ENCODE peak calls at places on chromosomes 1 and 21, in five cellular contexts. J is GM12878, U is K562, G is H1, X is HepG2. B is an unnamed sample.

GRCh38 chr21:35232545-35233176 is 183.6 kb upstream of the RUNX1 start:
- DNase-seq in J (no peak), U (peak; percentile 25), G (no peak), X (peak; percentile 31), B (no peak)

GRCh38 chr21:43811262-43812105 is 22.1 kb downstream of the RRP1 start:
- DNase-seq in J (no peak), U (no peak), G (no peak), X (no peak), B (no peak)

GRCh38 chr1:152796421-152796820 is at the start of gene LCE1D:
- DNase-seq in J (no peak), U (no peak), G (no peak), X (no peak), B (no peak)

GRCh38 chr21:43600642-43601397 is 58.5 kb downstream of the HSF2BP start:
- DNase-seq in J (no peak), U (no peak), G (no peak), X (no peak), B (peak; percentile 39)

GRCh38 chr1:195979646-195980045 is 628.6 kb downstream of the KCNT2 start:
- DNase-seq in J (no peak), U (no peak), G (no peak), X (no peak), B (no peak)

GRCh38 chr1:91900538-91900937 is 14.6 kb upstream of the TGFBR3 start:
- DNase-seq in J (no peak), U (no peak), G (no peak), X (peak; percentile 29), B (no peak)

GRCh38 chr1:85911742-85912141 is 203.5 kb upstream of the ZNHIT6 start:
- DNase-seq in J (no peak), U (no peak), G (no peak), X (no peak), B (no peak)

GRCh38 chr1:42822833-42823392 is 5.7 kb upstream of the SVBP start:
- DNase-seq in J (no peak), U (no peak), G (no peak), X (no peak), B (peak; percentile 43)

GRCh38 chr1:179302076-179302475 is 8.5 kb downstream of the SOAT1 start:
- DNase-seq in J (no peak), U (no peak), G (no peak), X (no peak), B (no peak)

GRCh38 chr1:54716299-54717047 is 812 bp downstream of the TTC4 start:
- DNase-seq in J (peak; percentile 5), U (peak; percentile 41), G (no peak), X (no peak), B (no peak)

GRCh38 chr1:162319510-162320160 is 57.0 kb downstream of the SPATA46 start:
- DNase-seq in J (no peak), U (no peak), G (no peak), X (no peak), B (no peak)

GRCh38 chr1:85550784-85551516 is 29.6 kb upstream of the CCN1 start:
- DNase-seq in J (no peak), U (no peak), G (no peak), X (no peak), B (no peak)

GRCh38 chr1:61844006-61844405 is 101.7 kb downstream of the PATJ start:
- DNase-seq in J (no peak), U (no peak), G (no peak), X (no peak), B (no peak)

GRCh38 chr1:61839702-61840101 is 97.4 kb downstream of the PATJ start:
- DNase-seq in J (no peak), U (no peak), G (no peak), X (no peak), B (no peak)

GRCh38 chr1:61842863-61843514 is 100.7 kb downstream of the PATJ start:
- DNase-seq in J (no peak), U (no peak), G (no peak), X (no peak), B (no peak)
- TF ChIP-seq CTCF in J (peak; percentile 5), U (no peak), G (peak; percentile 14), X (peak; percentile 35), B (peak; percentile 37)

DNA sequence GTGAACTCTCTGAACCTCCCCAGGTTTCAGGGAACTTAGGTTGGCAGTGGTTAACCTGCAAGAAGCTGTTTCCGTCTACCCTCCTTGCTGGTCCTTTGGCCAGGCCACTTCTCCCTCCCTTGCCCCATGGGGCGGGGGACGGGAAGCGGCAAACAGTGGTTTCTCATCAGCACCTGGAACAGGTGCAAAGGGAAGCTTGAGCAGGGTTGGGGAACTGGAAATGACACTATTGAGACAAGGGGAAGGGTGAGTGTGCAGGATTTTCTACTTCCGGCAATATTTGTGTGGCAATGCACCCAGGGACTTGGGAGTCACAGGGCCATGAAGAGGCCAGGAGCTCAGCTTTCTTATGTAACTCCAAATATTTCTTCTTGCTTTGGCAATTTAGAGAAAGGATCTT is 29.1 kb upstream of the SARS1 start:
- DNase-seq in J (no peak), U (no peak), G (no peak), X (no peak), B (no peak)
- TF ChIP-seq RFX5 in J (no peak), U (no peak), G (no peak), X (no peak), B (no peak)

DNA sequence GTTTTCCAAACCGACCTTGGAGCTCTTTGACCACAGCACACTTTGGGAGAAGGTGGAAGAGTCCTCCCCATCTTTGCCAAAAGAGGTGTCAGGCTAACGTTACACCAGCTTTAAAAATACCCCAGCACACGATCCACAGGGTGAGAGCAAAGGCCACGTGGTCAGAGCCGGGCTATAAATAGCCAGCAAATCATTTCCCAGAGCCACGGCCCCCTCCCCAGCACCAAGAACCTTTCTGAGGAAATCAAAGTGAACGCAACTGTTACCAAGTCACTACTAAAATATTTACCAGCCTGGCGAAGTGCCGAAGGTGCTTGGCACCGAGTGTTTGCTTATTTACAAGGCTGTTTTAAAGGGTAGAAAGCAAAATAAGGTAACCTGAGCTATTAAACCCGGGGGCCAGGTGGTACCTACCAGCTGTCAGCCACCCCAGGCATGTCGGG is 72.4 kb downstream of the CASZ1 start:
- DNase-seq in J (no peak), U (no peak), G (no peak), X (no peak), B (no peak)
- TF ChIP-seq SIN3A in J (no peak), U (no peak), G (no peak), X (no peak), B (no peak)

GRCh38 chr1:228004331-228004871 is 2.4 kb upstream of the WNT3A start:
- DNase-seq in J (no peak), U (peak; percentile 63), G (peak; percentile 71), X (peak; percentile 33), B (peak; percentile 67)
- TF ChIP-seq CTCF in J (peak; percentile 49), U (peak; percentile 78), G (no peak), X (peak; percentile 72), B (peak; percentile 40)

GRCh38 chr1:192066202-192066601 is 92.1 kb upstream of the RGS18 start:
- DNase-seq in J (no peak), U (no peak), G (no peak), X (no peak), B (no peak)
- TF ChIP-seq RFX5 in J (no peak), U (no peak), G (no peak), X (no peak), B (no peak)

GRCh38 chr1:158520021-158520420 is 34.2 kb downstream of the OR6Y1 start:
- DNase-seq in J (no peak), U (no peak), G (no peak), X (no peak), B (no peak)
- TF ChIP-seq SIN3A in J (no peak), U (no peak), G (no peak), X (no peak), B (no peak)

GRCh38 chr1:160546942-160547341 is 23.9 kb upstream of the SLAMF6 start:
- DNase-seq in J (no peak), U (no peak), G (no peak), X (no peak), B (no peak)

GRCh38 chr1:160542303-160542945 is 19.4 kb upstream of the SLAMF6 start:
- DNase-seq in J (no peak), U (no peak), G (no peak), X (peak; percentile 58), B (no peak)

GRCh38 chr1:160547371-160547901 is 24.4 kb upstream of the SLAMF6 start:
- DNase-seq in J (no peak), U (no peak), G (no peak), X (no peak), B (no peak)

GRCh38 chr1:160541622-160542302 is 18.7 kb upstream of the SLAMF6 start:
- DNase-seq in J (no peak), U (no peak), G (no peak), X (no peak), B (no peak)

GRCh38 chr1:160544647-160545046 is 21.6 kb upstream of the SLAMF6 start:
- DNase-seq in J (no peak), U (peak; percentile 36), G (no peak), X (no peak), B (peak; percentile 7)
- TF ChIP-seq CTCF in J (peak; percentile 77), U (peak; percentile 45), G (no peak), X (peak; percentile 40), B (peak; percentile 54)